ENCODE peak calls at places on chromosomes 5 and 9, in nine cellular contexts. M is SK-N-SH; N is lung; V is PC-3; C is colonic mucosa; O is naive thymus-derived CD4-positive, alpha-beta T cell; E is GM23248; G is aorta; X is hepatocyte. H is an unnamed sample. For H3K4me1, the result is how much of the 10 kb centered on the place peaks cover.

GRCh38 chr5:132476853-132477729 is 13.5 kb downstream of the IRF1 start:
- DNase-seq in M (no peak), N (no peak), V (no peak), C (no peak), O (no peak), E (no peak), G (no peak), X (no peak), H (peak)

GRCh38 chr9:108180511-108180910 is 675.3 kb downstream of the ACTL7B start:
- DNase-seq in M (no peak), N (no peak), V (no peak), C (peak), O (no peak), E (no peak), G (no peak), X (peak), H (peak)

GRCh38 chr9:136231478-136232297 is 13.9 kb downstream of the QSOX2 start:
- DNase-seq in M (no peak), N (no peak), V (no peak), C (no peak), O (no peak), E (no peak), G (no peak), X (no peak), H (no peak)

GRCh38 chr5:179257190-179257741 is 88.0 kb downstream of the ADAMTS2 start:
- DNase-seq in M (peak), N (no peak), V (no peak), C (peak), O (no peak), E (no peak), G (peak), X (no peak), H (peak)

GRCh38 chr5:171826132-171826531 is 40.5 kb downstream of the SMIM23 start:
- DNase-seq in M (no peak), N (no peak), V (peak), C (no peak), O (no peak), E (peak), G (no peak), X (no peak), H (no peak)

GRCh38 chr9:114305189-114305555 is 17.7 kb upstream of the ORM1 start:
- DNase-seq in M (no peak), N (no peak), V (no peak), C (no peak), O (peak), E (no peak), G (no peak), X (no peak), H (no peak)

GRCh38 chr5:143837306-143837848 is 25.4 kb downstream of the HMHB1 start:
- DNase-seq in M (peak), N (no peak), V (no peak), C (no peak), O (no peak), E (peak), G (no peak), X (peak), H (no peak)

GRCh38 chr5:178145965-178146820 is 7.5 kb downstream of the NHP2 start:
- DNase-seq in M (peak), N (peak), V (peak), C (peak), O (peak), E (peak), G (peak), X (peak), H (no peak)

GRCh38 chr5:181133610-181134231 is 2.8 kb upstream of the OR2V1 start:
- DNase-seq in M (no peak), N (peak), V (peak), C (peak), O (no peak), E (peak), G (peak), X (peak), H (peak)

GRCh38 chr9:125785187-125785840 is 38.1 kb downstream of the PBX3 start:
- DNase-seq in M (no peak), N (no peak), V (no peak), C (no peak), O (peak), E (no peak), G (no peak), X (no peak), H (no peak)

GRCh38 chr9:137275203-137275936 is 2.2 kb upstream of the TOR4A start:
- DNase-seq in M (no peak), N (no peak), V (no peak), C (no peak), O (no peak), E (no peak), G (no peak), X (peak), H (no peak)

GRCh38 chr5:3010301-3010952 is 258.9 kb upstream of the IRX2 start:
- DNase-seq in M (no peak), N (no peak), V (no peak), C (no peak), O (no peak), E (no peak), G (no peak), X (no peak), H (no peak)

GRCh38 chr9:127457191-127457878 is 6.0 kb downstream of the LRSAM1 start:
- DNase-seq in M (no peak), N (no peak), V (peak), C (no peak), O (no peak), E (no peak), G (no peak), X (no peak), H (no peak)
- H3K4me1 ChIP-seq in M (under half), N (under half), V (under half), C (under half), O (under half), E (under half), G (under half), X (under half), H (under half)

GRCh38 chr9:133978226-133979123 is 13.6 kb downstream of the VAV2 start:
- DNase-seq in M (peak), N (no peak), V (no peak), C (no peak), O (no peak), E (no peak), G (peak), X (no peak), H (no peak)
- H3K4me3 ChIP-seq in M (no peak), N (no peak), V (no peak), C (no peak), O (no peak), E (no peak), G (no peak), X (no peak), H (peak)

GRCh38 chr9:129142536-129142935 is 31.3 kb downstream of the PTPA start:
- DNase-seq in M (no peak), N (no peak), V (no peak), C (no peak), O (no peak), E (no peak), G (no peak), X (no peak), H (no peak)
- H3K4me1 ChIP-seq in M (half or more), N (under half), V (under half), C (under half), O (under half), E (half or more), G (under half), X (half or more), H (half or more)

GRCh38 chr9:35112257-35113020 is 3.2 kb downstream of the ATOSB start:
- DNase-seq in M (no peak), N (no peak), V (peak), C (no peak), O (no peak), E (peak), G (peak), X (no peak), H (peak)
- H3K4me3 ChIP-seq in M (peak), N (no peak), V (peak), C (no peak), O (no peak), E (peak), G (no peak), X (no peak), H (peak)

GRCh38 chr5:151215546-151215880 is 8.4 kb downstream of the CCDC69 start:
- DNase-seq in M (no peak), N (no peak), V (no peak), C (no peak), O (peak), E (no peak), G (no peak), X (no peak), H (no peak)
- H3K4me1 ChIP-seq in M (under half), N (under half), V (under half), C (under half), O (half or more), E (under half), G (under half), X (under half), H (under half)

GRCh38 chr9:121883281-121884056 is 209.6 kb downstream of the TTLL11 start:
- DNase-seq in M (no peak), N (no peak), V (no peak), C (no peak), O (no peak), E (peak), G (no peak), X (no peak), H (no peak)
- H3K4me3 ChIP-seq in M (no peak), N (no peak), V (no peak), C (no peak), O (no peak), E (no peak), G (no peak), X (no peak), H (no peak)

GRCh38 chr5:130976491-130976890 is 188.6 kb downstream of the HINT1 start:
- DNase-seq in M (no peak), N (no peak), V (no peak), C (no peak), O (no peak), E (no peak), G (no peak), X (no peak), H (no peak)
- H3K4me1 ChIP-seq in M (under half), N (under half), V (under half), C (under half), O (under half), E (under half), G (under half), X (under half), H (under half)

GRCh38 chr5:88690619-88691560 is 192.1 kb downstream of the MEF2C start:
- DNase-seq in M (peak), N (peak), V (peak), C (peak), O (peak), E (peak), G (peak), X (peak), H (peak)

GRCh38 chr5:88694087-88694703 is 188.8 kb downstream of the MEF2C start:
- DNase-seq in M (no peak), N (no peak), V (no peak), C (no peak), O (no peak), E (no peak), G (no peak), X (no peak), H (no peak)

GRCh38 chr5:88691945-88692868 is 190.8 kb downstream of the MEF2C start:
- DNase-seq in M (no peak), N (no peak), V (peak), C (no peak), O (no peak), E (peak), G (peak), X (no peak), H (no peak)

GRCh38 chr5:88695232-88695631 is 187.8 kb downstream of the MEF2C start:
- DNase-seq in M (no peak), N (no peak), V (no peak), C (no peak), O (no peak), E (no peak), G (peak), X (no peak), H (no peak)

GRCh38 chr5:88692979-88693932 is 189.7 kb downstream of the MEF2C start:
- DNase-seq in M (no peak), N (no peak), V (no peak), C (no peak), O (no peak), E (no peak), G (peak), X (no peak), H (no peak)
- H3K4me3 ChIP-seq in M (no peak), N (no peak), V (peak), C (no peak), O (no peak), E (no peak), G (no peak), X (no peak), H (no peak)

DNA sequence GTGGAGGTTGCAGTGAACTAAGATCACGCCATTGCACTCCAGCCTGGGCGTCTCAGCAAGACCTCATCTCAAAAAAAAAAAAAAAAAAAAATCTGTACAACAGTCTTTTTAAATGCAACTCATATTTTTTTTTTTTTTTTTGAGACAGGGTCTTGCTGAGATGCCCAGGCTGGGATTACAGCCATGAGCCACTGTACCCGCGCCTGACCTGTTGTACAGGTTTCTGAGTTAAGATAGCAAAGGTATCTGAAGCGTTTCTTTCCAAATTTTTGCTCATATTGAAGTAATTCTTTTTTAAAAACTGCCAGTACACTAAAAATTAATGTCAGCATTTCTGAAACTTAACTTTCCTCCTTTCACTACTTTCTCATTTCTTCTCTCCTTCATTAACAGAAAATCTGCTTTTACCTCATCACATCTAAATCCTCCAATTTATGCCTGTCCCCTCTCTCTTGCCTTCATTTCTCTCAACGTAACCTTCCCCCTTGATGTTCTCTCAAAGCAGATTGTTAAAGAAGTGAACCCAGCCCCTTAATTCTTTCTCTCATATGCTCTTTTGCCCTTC is 3.3 kb upstream of the SNX24 start:
- DNase-seq in M (no peak), N (no peak), V (no peak), C (no peak), O (no peak), E (no peak), G (no peak), X (no peak), H (no peak)
- H3K4me1 ChIP-seq in M (under half), N (under half), V (under half), C (under half), O (under half), E (under half), G (under half), X (under half), H (under half)

GRCh38 chr5:102196481-102196880 is 99.6 kb downstream of the SLCO4C1 start:
- DNase-seq in M (no peak), N (no peak), V (no peak), C (no peak), O (no peak), E (no peak), G (peak), X (no peak), H (no peak)
- H3K4me3 ChIP-seq in M (no peak), N (no peak), V (no peak), C (no peak), O (no peak), E (no peak), G (no peak), X (no peak), H (no peak)